ENCODE peak calls at places on chromosomes 16 and 17, in nine cellular contexts. X is stimulated activated CD4-positive, alpha-beta T cell treated with anti-CD3 and anti-CD28 coated beads, Interleukin-15, amount 100 ng/mL, for 1 hour; G is ELF-1; N is mammary epithelial cell; I is body of pancreas; W is nephron progenitor cell; B is memory B cell; T is stimulated activated CD8-positive, alpha-beta memory T cell treated with anti-CD3 and anti-CD28 coated beads, Interleukin-2, amount 100 ng/mL, for 48 hours; Y is NCI-H446 treated with DMSO at 0.1 percent for 48 hours. U is an unnamed sample.

GRCh38 chr16:14003119-14003570 is 68.0 kb upstream of the MRTFB start:
- DNase-seq in T (no peak), Y (no peak), I (peak; percentile 21), B (no peak), N (peak; percentile 77), W (peak; percentile 53), X (no peak), G (peak; percentile 94), U (no peak)

GRCh38 chr17:29076722-29077121 is 33.8 kb downstream of the PIPOX start:
- DNase-seq in I (no peak), T (no peak), G (no peak), B (no peak), W (no peak), X (no peak), N (no peak), Y (no peak), U (no peak)

GRCh38 chr16:75195811-75196790 is 10.9 kb downstream of the CTRB2 start:
- DNase-seq in N (no peak), W (no peak), B (no peak), X (no peak), Y (no peak), G (no peak), T (no peak), I (no peak), U (no peak)

GRCh38 chr16:13923703-13924298 is 3.8 kb downstream of the ERCC4 start:
- DNase-seq in Y (peak; percentile 48), T (no peak), N (peak; percentile 24), W (no peak), B (no peak), I (no peak), X (no peak), G (no peak), U (no peak)

GRCh38 chr16:84505249-84506156 is 1.0 kb upstream of the MEAK7 start:
- DNase-seq in T (no peak), Y (no peak), W (no peak), N (no peak), I (no peak), B (peak; percentile 21), G (no peak), X (no peak), U (no peak)

GRCh38 chr17:16997514-16998429 is 25.9 kb upstream of the TNFRSF13B start:
- DNase-seq in W (no peak), Y (no peak), G (peak; percentile 62), T (peak; percentile 64), N (peak; percentile 47), I (no peak), X (no peak), B (no peak), U (no peak)

GRCh38 chr16:28105954-28106353 is 42.4 kb upstream of the GSG1L start:
- DNase-seq in W (no peak), X (no peak), Y (no peak), N (no peak), G (no peak), B (no peak), I (no peak), T (no peak), U (no peak)

GRCh38 chr17:12953126-12953525 is 64.7 kb downstream of the ELAC2 start:
- DNase-seq in Y (no peak), T (no peak), B (no peak), N (no peak), G (no peak), I (no peak), W (no peak), X (no peak), U (no peak)

GRCh38 chr17:32486091-32486700 is 597 bp upstream of the CDK5R1 start:
- DNase-seq in X (peak; percentile 62), W (peak; percentile 78), Y (peak; percentile 60), I (peak; percentile 72), N (peak; percentile 73), G (peak; percentile 75), B (peak; percentile 76), T (peak; percentile 55), U (no peak)

GRCh38 chr16:22946433-22946832 is 132.5 kb downstream of the HS3ST2 start:
- DNase-seq in G (no peak), B (no peak), Y (no peak), N (no peak), I (no peak), X (no peak), T (no peak), W (no peak), U (no peak)

GRCh38 chr17:40561871-40562611 is 3.2 kb downstream of the CCR7 start:
- DNase-seq in X (no peak), W (no peak), G (no peak), T (no peak), Y (no peak), N (no peak), I (peak; percentile 7), B (no peak), U (no peak)

GRCh38 chr17:64115871-64116534 is 13.9 kb downstream of the ERN1 start:
- DNase-seq in W (no peak), I (peak; percentile 76), B (no peak), X (no peak), Y (no peak), T (no peak), G (no peak), N (peak; percentile 85), U (peak; percentile 49)

GRCh38 chr16:4734730-4735575 is 616 bp downstream of the DNAAF8 start:
- DNase-seq in I (peak; percentile 90), X (peak; percentile 90), N (peak; percentile 61), T (peak; percentile 93), Y (peak; percentile 36), W (peak; percentile 96), G (peak; percentile 80), B (peak; percentile 92), U (no peak)

GRCh38 chr16:52318259-52319008 is 228.5 kb downstream of the TOX3 start:
- DNase-seq in G (peak; percentile 36), W (no peak), X (no peak), B (no peak), T (no peak), Y (peak; percentile 3), N (no peak), I (no peak), U (no peak)

GRCh38 chr17:81237591-81238489 is 1.0 kb downstream of the TEPSIN start:
- DNase-seq in W (no peak), Y (no peak), X (no peak), B (no peak), G (no peak), N (no peak), I (no peak), T (no peak), U (no peak)

GRCh38 chr17:67602974-67603373 is 114.8 kb upstream of the NOL11 start:
- DNase-seq in N (peak; percentile 20), G (peak; percentile 66), I (peak; percentile 37), W (no peak), B (no peak), X (no peak), Y (no peak), T (peak; percentile 2), U (no peak)

GRCh38 chr16:13378151-13378550 is 476.8 kb downstream of the SHISA9 start:
- DNase-seq in W (no peak), Y (no peak), I (no peak), N (peak; percentile 50), T (no peak), B (no peak), G (no peak), X (no peak), U (no peak)

GRCh38 chr16:88931936-88932335 is 45.1 kb downstream of the CBFA2T3 start:
- DNase-seq in T (no peak), I (no peak), B (no peak), Y (no peak), G (no peak), N (no peak), W (no peak), X (no peak), U (no peak)

GRCh38 chr17:9241371-9241712 is 220.0 kb downstream of the NTN1 start:
- DNase-seq in B (no peak), X (no peak), W (no peak), G (peak; percentile 62), N (no peak), Y (no peak), I (no peak), T (no peak), U (no peak)

GRCh38 chr16:4309102-4309832 is 6.6 kb upstream of the GLIS2 start:
- DNase-seq in N (no peak), B (no peak), T (no peak), I (peak; percentile 87), G (no peak), X (no peak), W (no peak), Y (no peak), U (no peak)

GRCh38 chr16:31265329-31266245 is 5.8 kb downstream of the ITGAM start:
- DNase-seq in Y (no peak), B (peak; percentile 41), G (peak; percentile 31), W (no peak), I (peak; percentile 42), X (peak; percentile 63), N (peak; percentile 90), T (peak; percentile 73), U (peak; percentile 48)

GRCh38 chr17:11925271-11926021 is 71.8 kb downstream of the ZNF18 start:
- DNase-seq in G (peak; percentile 22), B (no peak), I (no peak), T (no peak), Y (no peak), N (no peak), W (no peak), X (no peak), U (no peak)

GRCh38 chr17:35342207-35342744 is 31.1 kb downstream of the SLFN11 start:
- DNase-seq in Y (no peak), X (no peak), T (no peak), W (no peak), B (no peak), G (no peak), N (no peak), I (no peak), U (no peak)

GRCh38 chr17:41439375-41439774 is 1.4 kb downstream of the KRT38 start:
- DNase-seq in G (no peak), W (no peak), N (no peak), T (no peak), Y (no peak), B (no peak), X (no peak), I (no peak), U (no peak)

GRCh38 chr16:88744520-88744835 is 38.2 kb downstream of the CTU2 start:
- DNase-seq in Y (no peak), B (no peak), T (no peak), I (no peak), G (no peak), N (no peak), W (no peak), X (no peak), U (no peak)

GRCh38 chr16:67384778-67385510 is 8.4 kb downstream of the TPPP3 start:
- DNase-seq in N (no peak), B (no peak), I (no peak), W (no peak), Y (no peak), T (no peak), X (no peak), G (no peak), U (no peak)

GRCh38 chr17:73901661-73902415 is 257.6 kb upstream of the SDK2 start:
- DNase-seq in N (peak; percentile 3), G (peak; percentile 71), W (peak; percentile 71), B (no peak), X (peak; percentile 12), I (peak; percentile 34), T (peak; percentile 17), Y (no peak), U (no peak)

GRCh38 chr17:41539071-41539492 is 11.0 kb upstream of the KRT19 start:
- DNase-seq in I (no peak), N (no peak), X (no peak), Y (no peak), T (no peak), W (no peak), G (peak; percentile 65), B (no peak), U (no peak)

GRCh38 chr16:85170066-85171003 is 58.1 kb upstream of the CIBAR2 start:
- DNase-seq in N (no peak), Y (no peak), X (no peak), T (no peak), G (peak; percentile 30), B (no peak), W (peak; percentile 40), I (peak; percentile 53), U (no peak)

GRCh38 chr16:1674751-1675664 is 3.1 kb upstream of the JPT2 start:
- DNase-seq in W (no peak), I (no peak), G (peak; percentile 30), Y (no peak), X (no peak), T (no peak), B (no peak), N (peak; percentile 67), U (no peak)

GRCh38 chr17:43393944-43394482 is 4.8 kb upstream of the ARL4D start:
- DNase-seq in T (peak; percentile 66), G (peak; percentile 89), B (peak; percentile 93), I (peak; percentile 96), W (peak; percentile 89), Y (peak; percentile 63), X (peak; percentile 65), N (peak; percentile 68), U (no peak)